ENCODE peak calls at places on chromosomes 16 and 17, in four cellular contexts. One of them, this sample, is unnamed.

GRCh38 chr17:35448214-35448898 is at the start of gene SLFN13:
- DNase-seq in H9: peak
- DNase-seq in mesenchymal stem cell: peak
- DNase-seq in IMR-90: peak
- DNase-seq in this sample: peak

GRCh38 chr17:49148171-49148570 is 15.6 kb downstream of the B4GALNT2 start:
- DNase-seq in H9: no peak
- DNase-seq in mesenchymal stem cell: no peak
- DNase-seq in IMR-90: no peak
- DNase-seq in this sample: no peak

GRCh38 chr17:40622509-40622928 is 25.1 kb downstream of the SMARCE1 start:
- DNase-seq in H9: no peak
- DNase-seq in mesenchymal stem cell: no peak
- DNase-seq in IMR-90: no peak
- DNase-seq in this sample: no peak

GRCh38 chr17:5092139-5093010 is 14.1 kb downstream of the ZFP3 start:
- DNase-seq in H9: no peak
- DNase-seq in mesenchymal stem cell: no peak
- DNase-seq in IMR-90: no peak
- DNase-seq in this sample: no peak

GRCh38 chr16:80265624-80266306 is 275.0 kb upstream of the DYNLRB2 start:
- DNase-seq in H9: no peak
- DNase-seq in mesenchymal stem cell: peak
- DNase-seq in IMR-90: peak
- DNase-seq in this sample: no peak

GRCh38 chr17:1573932-1574696 is 11.5 kb upstream of the PITPNA start:
- DNase-seq in H9: peak
- DNase-seq in mesenchymal stem cell: peak
- DNase-seq in IMR-90: peak
- DNase-seq in this sample: no peak

GRCh38 chr17:3552916-3553315 is 4.7 kb downstream of the TRPV3 start:
- DNase-seq in H9: peak
- DNase-seq in mesenchymal stem cell: no peak
- DNase-seq in IMR-90: no peak
- DNase-seq in this sample: no peak

GRCh38 chr17:80753946-80754345 is 209.3 kb downstream of the RPTOR start:
- DNase-seq in H9: no peak
- DNase-seq in mesenchymal stem cell: no peak
- DNase-seq in IMR-90: no peak
- DNase-seq in this sample: no peak

GRCh38 chr16:30637952-30638351 is 12.8 kb upstream of the PRR14 start:
- DNase-seq in H9: no peak
- DNase-seq in mesenchymal stem cell: peak
- DNase-seq in IMR-90: peak
- DNase-seq in this sample: no peak

GRCh38 chr17:55086635-55087058 is 118.1 kb downstream of the STXBP4 start:
- DNase-seq in H9: no peak
- DNase-seq in mesenchymal stem cell: peak
- DNase-seq in IMR-90: peak
- DNase-seq in this sample: no peak

GRCh38 chr17:31415004-31415454 is 23.6 kb downstream of the RAB11FIP4 start:
- DNase-seq in H9: peak
- DNase-seq in mesenchymal stem cell: no peak
- DNase-seq in IMR-90: no peak
- DNase-seq in this sample: no peak

GRCh38 chr17:4968166-4968915 is 724 bp upstream of the SPAG7 start:
- DNase-seq in H9: peak
- DNase-seq in mesenchymal stem cell: peak
- DNase-seq in IMR-90: no peak
- DNase-seq in this sample: peak

GRCh38 chr17:48592097-48592496 is 1.5 kb downstream of the HOXB5 start:
- DNase-seq in H9: no peak
- DNase-seq in mesenchymal stem cell: no peak
- DNase-seq in IMR-90: peak
- DNase-seq in this sample: no peak

GRCh38 chr16:31440511-31441184 is 1.9 kb downstream of the ZNF843 start:
- DNase-seq in H9: no peak
- DNase-seq in mesenchymal stem cell: no peak
- DNase-seq in IMR-90: no peak
- DNase-seq in this sample: no peak

GRCh38 chr16:11539635-11540034 is 47.1 kb downstream of the LITAF start:
- DNase-seq in H9: no peak
- DNase-seq in mesenchymal stem cell: no peak
- DNase-seq in IMR-90: no peak
- DNase-seq in this sample: no peak

GRCh38 chr16:73033271-73033998 is 14.5 kb downstream of the ZFHX3 start:
- DNase-seq in H9: peak
- DNase-seq in mesenchymal stem cell: peak
- DNase-seq in IMR-90: no peak
- DNase-seq in this sample: peak

GRCh38 chr17:1625507-1626080 is 3.0 kb downstream of the SLC43A2 start:
- DNase-seq in H9: no peak
- DNase-seq in mesenchymal stem cell: no peak
- DNase-seq in IMR-90: no peak
- DNase-seq in this sample: no peak

GRCh38 chr16:53504161-53504663 is 1.2 kb upstream of the AKTIP start:
- DNase-seq in H9: no peak
- DNase-seq in mesenchymal stem cell: no peak
- DNase-seq in IMR-90: peak
- DNase-seq in this sample: no peak

GRCh38 chr17:74757931-74758845 is 9.8 kb downstream of the NHERF1 start:
- DNase-seq in H9: no peak
- DNase-seq in mesenchymal stem cell: no peak
- DNase-seq in IMR-90: no peak
- DNase-seq in this sample: no peak

GRCh38 chr16:73171380-73171779 is 123.5 kb upstream of the ZFHX3 start:
- DNase-seq in H9: peak
- DNase-seq in mesenchymal stem cell: no peak
- DNase-seq in IMR-90: no peak
- DNase-seq in this sample: no peak

GRCh38 chr16:49261930-49262329 is 19.7 kb downstream of the CBLN1 start:
- DNase-seq in H9: no peak
- DNase-seq in mesenchymal stem cell: no peak
- DNase-seq in IMR-90: no peak
- DNase-seq in this sample: no peak

GRCh38 chr17:46124695-46125592 is 68.3 kb downstream of the KANSL1 start:
- DNase-seq in H9: no peak
- DNase-seq in mesenchymal stem cell: no peak
- DNase-seq in IMR-90: no peak
- DNase-seq in this sample: no peak

GRCh38 chr17:66675991-66676371 is 158.9 kb upstream of the CACNG5 start:
- DNase-seq in H9: no peak
- DNase-seq in mesenchymal stem cell: no peak
- DNase-seq in IMR-90: no peak
- DNase-seq in this sample: no peak

GRCh38 chr17:57151798-57152197 is 66.8 kb downstream of the AKAP1 start:
- DNase-seq in H9: no peak
- DNase-seq in mesenchymal stem cell: no peak
- DNase-seq in IMR-90: no peak
- DNase-seq in this sample: no peak

GRCh38 chr16:57255686-57256415 is 10.8 kb downstream of the ARL2BP start:
- DNase-seq in H9: no peak
- DNase-seq in mesenchymal stem cell: no peak
- DNase-seq in IMR-90: no peak
- DNase-seq in this sample: no peak

GRCh38 chr17:36931697-36932382 is 5.4 kb upstream of the LHX1 start:
- DNase-seq in H9: peak
- DNase-seq in mesenchymal stem cell: no peak
- DNase-seq in IMR-90: no peak
- DNase-seq in this sample: no peak

GRCh38 chr17:36931096-36931696 is 6.1 kb upstream of the LHX1 start:
- DNase-seq in H9: no peak
- DNase-seq in mesenchymal stem cell: no peak
- DNase-seq in IMR-90: no peak
- DNase-seq in this sample: no peak

GRCh38 chr17:36933174-36934143 is 3.8 kb upstream of the LHX1 start:
- DNase-seq in H9: peak
- DNase-seq in mesenchymal stem cell: no peak
- DNase-seq in IMR-90: no peak
- DNase-seq in this sample: no peak

GRCh38 chr17:36934144-36934758 is 3.0 kb upstream of the LHX1 start:
- DNase-seq in H9: peak
- DNase-seq in mesenchymal stem cell: no peak
- DNase-seq in IMR-90: no peak
- DNase-seq in this sample: no peak

DNA sequence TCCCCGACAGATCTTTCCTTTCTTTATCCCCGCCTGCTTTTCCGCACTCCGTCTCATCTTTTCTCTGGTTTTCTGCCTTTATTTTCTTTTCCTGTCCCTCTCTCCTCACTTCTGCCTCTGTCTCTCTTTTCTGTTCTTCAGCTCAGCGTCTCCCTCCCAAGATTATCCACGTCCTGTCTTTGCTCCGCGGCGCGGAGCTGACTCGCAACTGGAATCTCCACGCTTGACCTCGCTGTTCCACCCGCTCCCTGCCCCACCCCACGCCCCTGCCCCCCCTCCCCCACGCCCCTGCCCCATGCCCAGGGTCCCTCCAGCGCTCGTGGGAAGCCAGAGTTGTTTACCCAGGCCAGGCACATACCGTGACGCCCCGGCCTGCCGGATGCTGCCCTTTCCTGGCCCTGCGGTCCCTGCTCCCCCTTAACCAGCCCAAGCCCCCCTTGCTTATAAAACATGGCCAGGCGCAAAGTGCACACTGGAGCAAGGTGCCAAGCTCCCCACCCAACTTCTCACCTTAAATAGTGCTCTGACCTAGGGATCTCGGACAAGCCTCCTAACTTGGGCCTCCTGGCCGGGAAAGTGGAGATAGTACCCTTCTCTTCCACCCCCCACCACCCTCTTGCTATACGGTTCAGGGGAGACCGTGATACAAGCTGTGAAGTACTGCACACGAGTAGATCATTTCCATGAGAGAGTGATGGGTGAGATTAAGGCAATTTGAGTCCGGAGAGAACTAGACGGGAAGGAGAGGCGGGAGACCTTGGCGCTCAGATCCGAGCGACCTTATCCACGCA is 4.7 kb upstream of the LHX1 start:
- DNase-seq in H9: peak
- DNase-seq in mesenchymal stem cell: no peak
- DNase-seq in IMR-90: no peak
- DNase-seq in this sample: no peak
- H2AK5ac ChIP-seq in H9: no peak
- H2AK5ac ChIP-seq in mesenchymal stem cell: no peak
- H2AK5ac ChIP-seq in IMR-90: no peak
- H2AK5ac ChIP-seq in this sample: peak

DNA sequence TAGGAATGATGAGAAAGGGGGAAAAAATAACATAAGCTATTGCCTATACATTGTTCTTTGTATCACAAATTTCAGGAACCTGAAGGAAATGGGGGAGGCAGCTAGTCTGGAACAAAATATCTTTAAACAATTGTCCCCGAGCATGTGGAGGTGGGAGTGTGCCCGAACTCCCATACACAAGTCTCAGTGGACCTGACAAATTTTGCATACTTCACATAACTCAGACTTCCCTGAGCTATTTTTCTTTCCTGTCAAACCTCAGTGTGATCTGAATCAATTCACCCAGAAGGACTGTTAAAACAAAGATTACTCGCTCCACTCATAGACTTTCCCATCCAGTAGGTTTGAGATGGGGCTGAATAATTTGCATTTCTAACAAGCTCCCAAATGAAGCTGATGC is 1.6 kb upstream of the XPO6 start:
- DNase-seq in H9: no peak
- DNase-seq in mesenchymal stem cell: no peak
- DNase-seq in IMR-90: no peak
- DNase-seq in this sample: no peak
- H3K4me2 ChIP-seq in H9: no peak
- H3K4me2 ChIP-seq in mesenchymal stem cell: no peak
- H3K4me2 ChIP-seq in IMR-90: no peak
- H3K4me2 ChIP-seq in this sample: no peak

GRCh38 chr16:23448392-23448791 is 4.6 kb downstream of the COG7 start:
- DNase-seq in H9: no peak
- DNase-seq in mesenchymal stem cell: no peak
- DNase-seq in IMR-90: peak
- DNase-seq in this sample: no peak

GRCh38 chr16:23453338-23454052 is 506 bp upstream of the COG7 start:
- DNase-seq in H9: no peak
- DNase-seq in mesenchymal stem cell: no peak
- DNase-seq in IMR-90: no peak
- DNase-seq in this sample: no peak

GRCh38 chr16:23452221-23452571 is 793 bp downstream of the COG7 start:
- DNase-seq in H9: no peak
- DNase-seq in mesenchymal stem cell: no peak
- DNase-seq in IMR-90: no peak
- DNase-seq in this sample: no peak

DNA sequence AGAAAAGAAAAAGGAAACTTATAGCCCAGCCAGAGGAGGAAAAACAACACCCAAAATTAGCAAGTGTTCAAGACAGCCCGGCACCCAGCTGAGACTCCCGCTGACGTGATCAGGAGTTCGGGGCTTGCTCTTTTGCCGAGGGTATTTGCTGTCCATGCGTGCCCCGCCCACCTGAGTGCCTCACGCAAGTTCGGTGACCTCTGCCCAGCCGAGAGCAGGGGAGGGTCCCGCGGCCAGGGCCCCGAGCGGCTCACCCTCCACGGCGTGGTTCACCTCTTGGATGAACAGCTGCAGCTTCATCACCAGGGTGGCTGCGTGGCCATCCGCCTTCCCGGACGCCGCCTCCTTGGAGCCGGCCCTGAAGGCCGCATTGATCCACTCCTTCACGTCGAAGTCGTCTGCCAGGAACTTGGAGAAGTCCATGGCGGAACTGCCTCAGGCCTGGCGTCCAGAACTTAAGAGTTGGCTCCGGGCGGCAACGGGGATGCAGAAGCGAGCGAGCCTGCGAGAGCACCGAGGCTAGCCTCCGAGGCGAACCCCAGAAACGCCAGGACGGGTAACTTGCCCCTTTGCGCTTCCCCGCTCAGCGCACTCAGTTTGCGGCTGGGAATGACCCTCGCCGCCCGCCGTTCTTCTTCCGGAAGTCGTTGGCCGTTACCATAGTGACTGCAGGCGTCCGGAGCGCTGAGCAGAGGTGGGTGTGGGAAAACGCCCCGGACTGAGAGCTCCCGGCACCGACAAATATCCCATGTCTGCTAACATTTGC is at the start of gene COG7:
- DNase-seq in H9: peak
- DNase-seq in mesenchymal stem cell: peak
- DNase-seq in IMR-90: peak
- DNase-seq in this sample: peak
- H2AK5ac ChIP-seq in H9: no peak
- H2AK5ac ChIP-seq in mesenchymal stem cell: no peak
- H2AK5ac ChIP-seq in IMR-90: peak
- H2AK5ac ChIP-seq in this sample: no peak

DNA sequence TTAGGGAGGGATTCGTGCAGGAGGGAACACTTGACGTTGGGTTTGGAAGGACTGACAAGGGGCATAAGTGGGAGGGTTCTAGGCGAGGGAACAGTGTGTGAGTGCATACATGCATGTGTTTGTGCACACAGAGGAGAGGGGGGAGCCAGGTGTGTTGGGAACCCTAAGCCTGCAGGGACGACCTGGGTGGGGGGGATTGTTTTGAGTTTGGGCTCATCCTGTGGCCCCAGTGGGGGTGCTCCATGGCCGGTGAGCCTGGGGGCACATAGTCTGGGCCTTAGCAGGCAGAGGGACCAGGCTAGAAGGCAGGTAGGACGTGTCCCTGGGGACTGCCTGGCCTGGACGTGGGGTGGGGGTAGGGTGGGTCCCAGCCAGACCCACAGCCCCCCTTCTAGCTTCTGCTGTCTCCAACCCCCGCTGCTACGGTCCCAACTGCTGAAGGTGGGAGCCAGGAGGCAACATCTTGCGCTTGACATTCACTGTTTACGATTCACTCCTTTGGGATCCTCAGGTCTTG is 11.9 kb upstream of the RASD1 start:
- DNase-seq in H9: no peak
- DNase-seq in mesenchymal stem cell: no peak
- DNase-seq in IMR-90: no peak
- DNase-seq in this sample: no peak
- H3K4me2 ChIP-seq in H9: no peak
- H3K4me2 ChIP-seq in mesenchymal stem cell: no peak
- H3K4me2 ChIP-seq in IMR-90: no peak
- H3K4me2 ChIP-seq in this sample: no peak

This sample was measured in H1.